ENCODE peak calls at places on chromosomes 4 and X, in nine cellular contexts. L, I, O, N, M, J, S, V and X are unnamed samples.

GRCh38 chr4:3703677-3704521 is 62.3 kb upstream of the ADRA2C start:
- DNase-seq in L (no peak), I (no peak), O (no peak), N (no peak), M (no peak), J (no peak), S (no peak), V (no peak), X (no peak)

GRCh38 chr4:106362426-106362825 is 6.2 kb downstream of the GIMD1 start:
- DNase-seq in L (no peak), I (no peak), O (no peak), N (no peak), M (no peak), J (no peak), S (no peak), V (no peak), X (no peak)

GRCh38 chrX:150406559-150406958 is 43.4 kb downstream of the MAMLD1 start:
- DNase-seq in L (no peak), I (no peak), O (no peak), N (no peak), M (no peak), J (no peak), S (no peak), V (no peak), X (no peak)

GRCh38 chr4:91267543-91267942 is 1036.2 kb upstream of the GRID2 start:
- DNase-seq in L (no peak), I (no peak), O (no peak), N (no peak), M (no peak), J (no peak), S (no peak), V (no peak), X (no peak)

GRCh38 chr4:151952711-151953254 is 192.0 kb upstream of the GATB start:
- DNase-seq in L (no peak), I (no peak), O (no peak), N (no peak), M (no peak), J (no peak), S (peak; percentile 45), V (no peak), X (no peak)

GRCh38 chr4:127505203-127505602 is 127.6 kb upstream of the INTU start:
- DNase-seq in L (peak; percentile 83), I (peak; percentile 65), O (no peak), N (peak; percentile 27), M (no peak), J (no peak), S (no peak), V (no peak), X (peak; percentile 67)

GRCh38 chrX:147119088-147119487 is 304.5 kb upstream of the CXorf51A start:
- DNase-seq in L (no peak), I (no peak), O (no peak), N (no peak), M (no peak), J (no peak), S (no peak), V (no peak), X (no peak)

GRCh38 chrX:154827624-154828408 is 6.6 kb downstream of the SMIM9 start:
- DNase-seq in L (no peak), I (no peak), O (no peak), N (no peak), M (no peak), J (no peak), S (no peak), V (no peak), X (no peak)

GRCh38 chr4:168848112-168848511 is 161.9 kb downstream of the CBR4 start:
- DNase-seq in L (peak; percentile 45), I (no peak), O (no peak), N (no peak), M (no peak), J (no peak), S (no peak), V (no peak), X (no peak)

GRCh38 chrX:134685662-134686061 is 27.4 kb upstream of the PLAC1 start:
- DNase-seq in L (peak; percentile 75), I (no peak), O (no peak), N (no peak), M (no peak), J (no peak), S (no peak), V (no peak), X (no peak)

GRCh38 chr4:179803857-179804256 is 2361.6 kb upstream of the AGA start:
- DNase-seq in L (peak; percentile 1), I (no peak), O (no peak), N (no peak), M (no peak), J (no peak), S (no peak), V (no peak), X (no peak)

GRCh38 chrX:48785525-48786214 is 720 bp upstream of the GATA1 start:
- DNase-seq in L (no peak), I (no peak), O (no peak), N (no peak), M (no peak), J (no peak), S (no peak), V (no peak), X (no peak)

GRCh38 chr4:10013722-10014121 is 7.6 kb downstream of the SLC2A9 start:
- DNase-seq in L (peak; percentile 45), I (no peak), O (no peak), N (no peak), M (peak; percentile 51), J (peak; percentile 52), S (no peak), V (no peak), X (no peak)

GRCh38 chr4:101944649-101945048 is 154.1 kb downstream of the BANK1 start:
- DNase-seq in L (peak; percentile 75), I (peak; percentile 0), O (no peak), N (no peak), M (no peak), J (no peak), S (no peak), V (no peak), X (peak; percentile 29)

GRCh38 chr4:73245955-73246354 is 12.6 kb downstream of the ANKRD17 start:
- DNase-seq in L (no peak), I (no peak), O (no peak), N (no peak), M (no peak), J (no peak), S (no peak), V (no peak), X (no peak)

GRCh38 chrX:3136161-3136961 is 95.1 kb downstream of the ARSF start:
- DNase-seq in L (no peak), I (no peak), O (no peak), N (no peak), M (no peak), J (no peak), S (no peak), V (no peak), X (no peak)

GRCh38 chr4:129342820-129343219 is 246.9 kb downstream of the C4orf33 start:
- DNase-seq in L (peak; percentile 89), I (no peak), O (no peak), N (peak; percentile 78), M (no peak), J (no peak), S (no peak), V (no peak), X (no peak)

GRCh38 chr4:140090215-140090731 is 63.7 kb downstream of the MAML3 start:
- DNase-seq in L (peak; percentile 68), I (no peak), O (no peak), N (no peak), M (no peak), J (no peak), S (no peak), V (no peak), X (no peak)

GRCh38 chr4:166662266-166662843 is 571.9 kb downstream of the SPOCK3 start:
- DNase-seq in L (no peak), I (no peak), O (no peak), N (no peak), M (no peak), J (no peak), S (no peak), V (no peak), X (no peak)

GRCh38 chr4:24794111-24794860 is 1.1 kb upstream of the SOD3 start:
- DNase-seq in L (no peak), I (no peak), O (no peak), N (peak; percentile 75), M (peak; percentile 48), J (no peak), S (no peak), V (no peak), X (no peak)